ENCODE peak calls at places on chromosomes 7 and 10, in four cellular contexts. G, H, Q and O are unnamed samples.

GRCh38 chr10:90583416-90583815 is 274.4 kb downstream of the HTR7 start:
- DNase-seq in H (no peak), G (no peak), Q (no peak), O (no peak)

GRCh38 chr7:45130910-45131309 is 19.4 kb upstream of the TBRG4 start:
- DNase-seq in G (no peak), Q (no peak), H (no peak), O (no peak)

GRCh38 chr7:150950496-150951180 is 27.5 kb downstream of the KCNH2 start:
- DNase-seq in H (no peak), Q (no peak), G (no peak), O (no peak)

GRCh38 chr10:70137927-70138883 is 5.6 kb upstream of the AIFM2 start:
- DNase-seq in H (no peak), G (no peak), Q (no peak), O (no peak)

GRCh38 chr10:120052964-120053363 is 160.4 kb downstream of the SEC23IP start:
- DNase-seq in H (no peak), G (no peak), Q (no peak), O (no peak)

GRCh38 chr10:132971448-132972148 is 29.2 kb upstream of the CFAP46 start:
- DNase-seq in H (no peak), Q (no peak), G (no peak), O (no peak)

GRCh38 chr10:22252801-22253577 is 35.2 kb upstream of the EBLN1 start:
- DNase-seq in H (no peak), Q (no peak), G (no peak), O (no peak)

GRCh38 chr10:126117196-126117595 is 220.8 kb downstream of the FANK1 start:
- DNase-seq in Q (no peak), G (no peak), H (no peak), O (no peak)

GRCh38 chr7:12907774-12908173 is 220.3 kb downstream of the ARL4A start:
- DNase-seq in G (no peak), Q (no peak), H (no peak), O (no peak)

GRCh38 chr7:36535866-36536664 is 146.4 kb downstream of the ANLN start:
- DNase-seq in G (no peak), H (no peak), Q (no peak), O (no peak)

GRCh38 chr7:114819629-114820362 is 102.1 kb upstream of the MDFIC start:
- DNase-seq in Q (peak), G (no peak), H (peak), O (peak)

GRCh38 chr10:112498806-112499205 is 51.8 kb downstream of the VTI1A start:
- DNase-seq in H (no peak), G (no peak), Q (no peak), O (no peak)

GRCh38 chr7:518630-519428 is 817 bp downstream of the PDGFA start:
- DNase-seq in Q (no peak), G (peak), H (no peak), O (no peak)

GRCh38 chr7:332646-333398 is 42.9 kb downstream of the FOXL3 start:
- DNase-seq in Q (peak), H (no peak), G (peak), O (peak)

GRCh38 chr10:11397980-11398580 is 213.4 kb downstream of the USP6NL start:
- DNase-seq in Q (no peak), H (no peak), G (no peak), O (no peak)

GRCh38 chr10:73650537-73651331 is 5.1 kb downstream of the SYNPO2L start:
- DNase-seq in G (peak), Q (no peak), H (no peak), O (no peak)

GRCh38 chr10:119401671-119402395 is 140.7 kb downstream of the RGS10 start:
- DNase-seq in H (peak), Q (peak), G (peak), O (peak)

GRCh38 chr7:141072548-141073172 is 1.2 kb upstream of the TMEM178B start:
- DNase-seq in G (no peak), Q (no peak), H (no peak), O (no peak)

GRCh38 chr7:93949468-93949867 is 27.9 kb downstream of the GNG11 start:
- DNase-seq in G (no peak), Q (no peak), H (no peak), O (no peak)

GRCh38 chr10:14528450-14528849 is 197.7 kb upstream of the FRMD4A start:
- DNase-seq in H (no peak), G (no peak), Q (no peak), O (no peak)

GRCh38 chr10:121900443-121901174 is 27.2 kb downstream of the ATE1 start:
- DNase-seq in Q (peak), H (peak), G (peak), O (peak)

GRCh38 chr10:113616244-113617074 is 47.4 kb downstream of the NRAP start:
- DNase-seq in H (no peak), G (peak), Q (peak), O (peak)

GRCh38 chr10:119651514-119652327 is 541 bp downstream of the BAG3 start:
- DNase-seq in Q (no peak), G (peak), H (no peak), O (no peak)

GRCh38 chr7:42080831-42081230 is 156.2 kb downstream of the GLI3 start:
- DNase-seq in G (no peak), Q (no peak), H (no peak), O (no peak)

GRCh38 chr7:4273566-4274230 is 408.4 kb upstream of the FOXK1 start:
- DNase-seq in G (no peak), H (no peak), Q (no peak), O (no peak)

GRCh38 chr7:143393267-143394041 is 12.3 kb downstream of the ZYX start:
- DNase-seq in H (no peak), G (no peak), Q (peak), O (no peak)

GRCh38 chr7:23931633-23932032 is 221.6 kb downstream of the STK31 start:
- DNase-seq in H (no peak), G (no peak), Q (no peak), O (no peak)

GRCh38 chr7:23938937-23939552 is 229.0 kb downstream of the STK31 start:
- DNase-seq in H (peak), G (no peak), Q (peak), O (peak)

DNA sequence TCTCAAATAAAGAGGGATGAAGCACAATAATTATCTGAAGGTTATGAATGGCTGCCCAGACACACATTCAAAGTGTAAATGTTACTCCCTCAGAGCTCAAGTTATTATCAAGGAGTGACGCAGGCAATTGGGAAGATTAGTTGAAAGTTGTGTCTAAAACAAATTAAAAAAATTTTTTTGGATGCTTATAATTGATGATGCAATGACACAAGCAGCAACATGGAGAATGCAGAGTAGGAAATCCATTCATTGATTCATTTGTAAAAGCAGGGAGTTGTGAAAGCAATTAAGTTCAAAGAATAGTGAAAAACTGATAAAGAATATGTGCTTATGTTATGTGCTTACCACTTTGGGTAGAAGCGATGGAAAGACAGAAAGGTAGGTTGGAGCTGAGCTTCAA is 120.4 kb downstream of the CDK6 start:
- DNase-seq in Q (no peak), H (no peak), G (no peak), O (no peak)
- TF ChIP-seq TCF7L2 in Q (no peak), H (no peak), G (no peak), O (no peak)

GRCh38 chr7:132942721-132943120 is 139.2 kb downstream of the CHCHD3 start:
- DNase-seq in Q (no peak), G (no peak), H (no peak), O (no peak)
- TF ChIP-seq TCF7L2 in Q (no peak), G (no peak), H (no peak), O (no peak)

GRCh38 chr10:131821378-131822012 is 79.3 kb upstream of the PPP2R2D start:
- DNase-seq in H (no peak), Q (no peak), G (no peak), O (no peak)
- TF ChIP-seq TCF7L2 in H (no peak), Q (no peak), G (no peak), O (no peak)

DNA sequence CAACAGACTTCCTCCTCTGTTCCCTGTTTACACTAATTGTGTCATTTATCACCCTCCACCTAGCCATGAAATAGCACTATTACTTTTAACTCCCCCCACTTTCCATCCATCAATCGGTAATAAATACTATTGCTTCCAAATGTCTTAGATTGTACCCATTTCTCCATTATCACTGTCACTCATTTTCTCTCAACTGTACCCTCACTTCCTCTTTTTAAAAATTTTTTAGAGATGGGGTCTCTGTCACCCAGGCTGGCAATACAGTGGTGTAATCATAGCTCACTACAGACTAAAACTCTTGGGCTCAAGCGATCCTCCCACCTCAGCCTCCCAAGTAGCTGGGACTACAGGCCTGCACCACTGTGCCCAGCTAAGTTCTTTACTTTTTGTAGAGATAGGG is 123.5 kb upstream of the EGR2 start:
- DNase-seq in G (no peak), H (no peak), Q (no peak), O (no peak)
- TF ChIP-seq TCF7L2 in G (no peak), H (no peak), Q (no peak), O (no peak)

GRCh38 chr7:17638727-17639126 is 301.6 kb downstream of the SNX13 start:
- DNase-seq in G (no peak), H (no peak), Q (no peak), O (no peak)
- TF ChIP-seq TCF7L2 in G (no peak), H (no peak), Q (no peak), O (no peak)

GRCh38 chr10:43350686-43351085 is 20.8 kb upstream of the FXYD4 start:
- DNase-seq in Q (no peak), G (no peak), H (no peak), O (no peak)

GRCh38 chr10:43347997-43348396 is 23.4 kb upstream of the FXYD4 start:
- DNase-seq in H (no peak), Q (no peak), G (no peak), O (no peak)

GRCh38 chr10:43350139-43350538 is 21.3 kb upstream of the FXYD4 start:
- DNase-seq in Q (no peak), G (no peak), H (no peak), O (no peak)

GRCh38 chr10:43351301-43351700 is 20.1 kb upstream of the FXYD4 start:
- DNase-seq in G (no peak), H (no peak), Q (no peak), O (no peak)

DNA sequence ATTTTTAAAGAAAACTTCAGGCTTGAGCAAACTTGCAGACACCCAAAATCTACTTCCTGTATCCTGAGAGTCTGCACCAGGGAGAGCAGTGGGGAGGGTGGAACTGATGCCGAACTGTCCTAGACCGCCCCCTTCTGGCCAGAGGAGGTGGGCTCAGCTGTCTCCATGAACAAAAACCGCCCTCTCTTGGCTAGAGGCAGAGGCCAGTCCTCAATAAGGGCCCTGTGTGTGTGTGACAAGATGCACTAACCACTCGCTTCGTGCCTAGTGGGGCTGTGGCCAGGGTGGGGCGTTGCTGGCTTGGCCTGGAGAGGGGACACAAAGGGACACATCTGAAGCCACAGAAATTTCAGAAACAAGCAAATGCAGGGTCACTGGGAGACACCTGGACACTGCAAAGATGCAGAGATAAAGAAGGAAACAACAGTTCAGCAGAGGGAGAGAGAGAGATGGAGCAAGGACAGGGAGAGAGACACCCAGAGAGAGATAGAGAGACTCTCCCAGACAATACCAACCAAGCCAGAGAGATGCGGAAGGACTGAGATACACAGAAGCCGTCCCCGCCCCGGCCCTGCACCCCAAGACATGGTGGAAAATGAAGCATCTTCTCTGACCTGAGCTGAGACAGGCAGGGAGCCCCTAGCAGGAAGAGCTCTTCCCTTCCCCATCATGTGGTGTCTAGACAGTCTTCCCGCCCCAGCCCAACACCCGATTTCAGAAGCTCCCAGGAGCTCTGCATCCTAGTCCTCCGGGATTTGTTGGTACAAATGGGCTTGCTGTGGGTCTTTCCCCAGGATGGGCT is 22.7 kb upstream of the FXYD4 start:
- DNase-seq in G (peak), H (peak), Q (peak), O (peak)
- TF ChIP-seq TCF7L2 in G (no peak), H (no peak), Q (no peak), O (no peak)

DNA sequence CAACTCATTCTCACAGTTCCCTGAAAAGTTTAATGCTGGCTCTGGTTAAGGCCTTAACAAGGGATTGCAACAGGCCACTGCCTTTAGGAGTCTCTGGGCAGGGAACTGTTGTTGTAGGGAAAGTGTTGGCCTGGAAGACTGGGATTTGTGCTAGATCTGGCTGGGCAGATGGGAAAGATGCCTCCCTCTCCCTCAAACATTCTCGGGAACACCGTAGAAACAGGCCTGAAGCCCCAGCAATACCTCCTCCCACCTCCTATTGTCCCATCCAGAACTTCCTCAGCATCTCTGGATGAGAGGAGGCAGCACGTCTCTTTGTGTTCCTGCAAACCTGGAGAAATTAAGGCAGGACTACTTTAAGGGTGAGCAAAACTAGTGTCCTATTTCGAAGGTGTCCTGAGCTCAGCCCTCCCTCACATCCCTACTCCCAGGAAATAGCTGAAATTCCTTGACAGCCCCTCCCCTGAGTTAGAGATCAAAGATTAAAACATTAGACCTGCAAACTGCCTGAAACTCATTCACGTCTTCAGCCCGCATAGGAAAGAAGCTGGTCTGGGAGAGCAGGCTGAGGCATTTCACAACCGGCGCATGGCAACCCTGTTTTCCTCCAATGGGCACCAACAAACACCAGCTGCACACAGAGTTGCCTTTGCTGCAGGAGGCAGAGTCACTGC is 10.9 kb upstream of the MAP3K8 start:
- DNase-seq in Q (peak), H (no peak), G (no peak), O (no peak)
- TF ChIP-seq TCF7L2 in Q (no peak), H (no peak), G (no peak), O (no peak)

GRCh38 chr10:31581741-31582323 is 262.8 kb downstream of the ZEB1 start:
- DNase-seq in H (no peak), Q (no peak), G (no peak), O (peak)
- TF ChIP-seq TCF7L2 in H (no peak), Q (no peak), G (no peak), O (no peak)